ENCODE peak calls at places on chromosomes 4 and X, in five cellular contexts. V, O, P, L and G are unnamed samples.

GRCh38 chr4:179116011-179116410 is 1673.8 kb upstream of the AGA start:
- DNase-seq in V (no peak), O (no peak), P (no peak), L (no peak), G (no peak)

GRCh38 chr4:128169245-128169644 is 108.1 kb downstream of the LARP1B start:
- DNase-seq in V (no peak), O (no peak), P (no peak), L (no peak), G (no peak)

GRCh38 chrX:48956728-48957414 is 536 bp downstream of the OTUD5 start:
- DNase-seq in V (peak), O (no peak), P (no peak), L (no peak), G (no peak)

GRCh38 chrX:115030635-115031034 is 13.2 kb upstream of the IL13RA2 start:
- DNase-seq in V (no peak), O (no peak), P (no peak), L (no peak), G (peak)

GRCh38 chr4:150411527-150411926 is 170.4 kb upstream of the MAB21L2 start:
- DNase-seq in V (peak), O (no peak), P (no peak), L (no peak), G (no peak)

GRCh38 chrX:65406532-65406931 is 128.1 kb downstream of the LAS1L start:
- DNase-seq in V (peak), O (no peak), P (no peak), L (peak), G (no peak)

GRCh38 chrX:48003367-48003757 is 427 bp downstream of the ZNF182 start:
- DNase-seq in V (no peak), O (peak), P (no peak), L (no peak), G (no peak)

GRCh38 chrX:1853916-1854315 is 239.1 kb downstream of the ASMT start:
- DNase-seq in V (no peak), O (no peak), P (no peak), L (no peak), G (peak)

GRCh38 chrX:76279007-76279406 is 106.1 kb downstream of the PBDC1 start:
- DNase-seq in V (peak), O (peak), P (peak), L (peak), G (peak)

GRCh38 chr4:661856-662761 is 12.0 kb downstream of the ATP5ME start:
- DNase-seq in V (no peak), O (no peak), P (no peak), L (no peak), G (no peak)

GRCh38 chr4:121554377-121554776 is 142.4 kb downstream of the ANXA5 start:
- DNase-seq in V (peak), O (no peak), P (no peak), L (no peak), G (no peak)

GRCh38 chrX:97320305-97320704 is 436.6 kb downstream of the RPA4 start:
- DNase-seq in V (no peak), O (no peak), P (no peak), L (no peak), G (no peak)

GRCh38 chr4:101282076-101282844 is 65.1 kb downstream of the PPP3CA start:
- DNase-seq in V (no peak), O (no peak), P (peak), L (no peak), G (no peak)

GRCh38 chr4:74536557-74536956 is 91.6 kb downstream of the AREG start:
- DNase-seq in V (peak), O (no peak), P (no peak), L (no peak), G (peak)

GRCh38 chr4:4875147-4875546 is 15.7 kb downstream of the MSX1 start:
- DNase-seq in V (no peak), O (no peak), P (no peak), L (no peak), G (no peak)

GRCh38 chr4:37890501-37891220 is at the start of gene TBC1D1:
- DNase-seq in V (peak), O (no peak), P (peak), L (peak), G (no peak)

GRCh38 chr4:38396845-38397547 is 267.0 kb upstream of the KLF3 start:
- DNase-seq in V (no peak), O (no peak), P (no peak), L (no peak), G (no peak)

GRCh38 chr4:6472387-6473263 is at the start of gene PPP2R2C:
- DNase-seq in V (no peak), O (peak), P (no peak), L (no peak), G (no peak)

GRCh38 chrX:78019586-78020483 is 50.4 kb upstream of the PGAM4 start:
- DNase-seq in V (no peak), O (no peak), P (no peak), L (no peak), G (no peak)

GRCh38 chr4:17630228-17630627 is 15.8 kb downstream of the MED28 start:
- DNase-seq in V (no peak), O (no peak), P (no peak), L (no peak), G (no peak)

GRCh38 chrX:6440647-6441046 is 94.3 kb downstream of the VCX3A start:
- DNase-seq in V (no peak), O (no peak), P (no peak), L (no peak), G (no peak)

GRCh38 chrX:76850851-76851250 is 423.3 kb downstream of the MAGEE1 start:
- DNase-seq in V (no peak), O (no peak), P (no peak), L (no peak), G (no peak)

GRCh38 chrX:9746148-9746880 is 19.3 kb downstream of the GPR143 start:
- DNase-seq in V (peak), O (no peak), P (no peak), L (no peak), G (peak)

GRCh38 chr4:163344147-163345050 is 707 bp downstream of the NPY5R start:
- DNase-seq in V (no peak), O (peak), P (no peak), L (peak), G (no peak)

GRCh38 chr4:22191565-22192301 is 243.2 kb upstream of the KCNIP4 start:
- DNase-seq in V (peak), O (no peak), P (no peak), L (no peak), G (no peak)

GRCh38 chrX:31213941-31214340 is 142.1 kb upstream of the FTHL17 start:
- DNase-seq in V (peak), O (no peak), P (no peak), L (peak), G (peak)

GRCh38 chr4:173534439-173534838 is 4.4 kb upstream of the HAND2 start:
- DNase-seq in V (no peak), O (no peak), P (no peak), L (no peak), G (no peak)